ENCODE peak calls at places on chromosomes 1 and 21, in ten cellular contexts. D, O, V, A, F, P, X, L, G and U are unnamed samples.

GRCh38 chr1:2602311-2602835 is 15.8 kb downstream of the PRXL2B start:
- DNase-seq in D (no peak), O (no peak), V (no peak), A (peak), F (no peak), P (no peak), X (no peak), L (no peak), G (no peak), U (no peak)

GRCh38 chr1:189349600-189349999 is 1128.1 kb downstream of the BRINP3 start:
- DNase-seq in D (no peak), O (no peak), V (no peak), A (no peak), F (no peak), P (no peak), X (no peak), L (no peak), G (no peak), U (no peak)

GRCh38 chr1:152962876-152963415 is 7.5 kb upstream of the SPRR4 start:
- DNase-seq in D (no peak), O (no peak), V (no peak), A (no peak), F (no peak), P (no peak), X (no peak), L (no peak), G (no peak), U (no peak)

GRCh38 chr1:14820320-14821085 is 222.0 kb downstream of the KAZN start:
- DNase-seq in D (no peak), O (no peak), V (no peak), A (no peak), F (no peak), P (no peak), X (no peak), L (no peak), G (no peak), U (no peak)

GRCh38 chr21:26026113-26026512 is 144.5 kb downstream of the APP start:
- DNase-seq in D (no peak), O (no peak), V (no peak), A (no peak), F (no peak), P (no peak), X (no peak), L (no peak), G (no peak), U (no peak)

GRCh38 chr1:219442575-219442974 is 170.3 kb downstream of the ZC3H11B start:
- DNase-seq in D (no peak), O (no peak), V (no peak), A (no peak), F (no peak), P (peak), X (no peak), L (no peak), G (no peak), U (no peak)

GRCh38 chr1:162136760-162137537 is 67.5 kb downstream of the NOS1AP start:
- DNase-seq in D (peak), O (no peak), V (no peak), A (no peak), F (no peak), P (peak), X (no peak), L (no peak), G (no peak), U (no peak)

GRCh38 chr1:55310517-55310927 is 95.4 kb upstream of the USP24 start:
- DNase-seq in D (peak), O (no peak), V (no peak), A (no peak), F (no peak), P (peak), X (no peak), L (no peak), G (no peak), U (no peak)

GRCh38 chr1:47434051-47434842 is 3.6 kb upstream of the FOXD2 start:
- DNase-seq in D (no peak), O (no peak), V (no peak), A (peak), F (no peak), P (no peak), X (no peak), L (no peak), G (no peak), U (no peak)

GRCh38 chr1:10225573-10225972 is 15.2 kb downstream of the KIF1B start:
- DNase-seq in D (no peak), O (no peak), V (no peak), A (no peak), F (no peak), P (no peak), X (no peak), L (no peak), G (no peak), U (no peak)

GRCh38 chr1:64518692-64519481 is 49.0 kb downstream of the CACHD1 start:
- DNase-seq in D (no peak), O (no peak), V (no peak), A (no peak), F (no peak), P (no peak), X (no peak), L (no peak), G (no peak), U (no peak)

GRCh38 chr21:46096997-46097825 is 701 bp upstream of the COL6A2 start:
- DNase-seq in D (no peak), O (peak), V (no peak), A (peak), F (no peak), P (no peak), X (peak), L (no peak), G (no peak), U (peak)

GRCh38 chr21:32360401-32360981 is 32.3 kb downstream of the URB1 start:
- DNase-seq in D (no peak), O (no peak), V (no peak), A (no peak), F (no peak), P (no peak), X (no peak), L (no peak), G (no peak), U (no peak)

GRCh38 chr1:225713281-225713680 is 60.4 kb upstream of the ENAH start:
- DNase-seq in D (no peak), O (no peak), V (no peak), A (no peak), F (no peak), P (no peak), X (no peak), L (no peak), G (no peak), U (no peak)